ENCODE peak calls at places on chromosome 15, in seven cellular contexts. C, E, K, X, N, G and D are unnamed samples.

GRCh38 chr15:58279654-58280053 is 141.5 kb downstream of the AQP9 start:
- DNase-seq in N (no peak), E (no peak), K (no peak), C (no peak), X (no peak), G (no peak), D (no peak)

GRCh38 chr15:25416693-25417092 is 22.1 kb downstream of the UBE3A start:
- DNase-seq in N (no peak), E (no peak), X (no peak), K (no peak), C (no peak), G (no peak), D (no peak)

GRCh38 chr15:62498711-62499110 is 333.6 kb upstream of the C2CD4B start:
- DNase-seq in X (no peak), K (no peak), E (no peak), G (no peak), C (no peak), N (no peak), D (no peak)

GRCh38 chr15:95394186-95395067 is 936.1 kb upstream of the NR2F2 start:
- DNase-seq in K (no peak), E (no peak), G (no peak), C (no peak), N (no peak), X (no peak), D (no peak)

GRCh38 chr15:99268431-99268830 is 17.1 kb downstream of the LRRC28 start:
- DNase-seq in G (no peak), E (no peak), K (no peak), N (no peak), C (no peak), X (no peak), D (no peak)

GRCh38 chr15:66720206-66721010 is 18.4 kb downstream of the SMAD6 start:
- DNase-seq in N (peak), E (peak), G (no peak), K (no peak), X (peak), C (no peak), D (no peak)

GRCh38 chr15:57375827-57376694 is at the start of gene CGNL1:
- DNase-seq in N (no peak), X (peak), C (peak), G (no peak), K (no peak), E (peak), D (peak)

GRCh38 chr15:66496951-66497501 is 536 bp downstream of the SNAPC5 start:
- DNase-seq in C (no peak), N (no peak), X (no peak), E (no peak), K (no peak), G (no peak), D (no peak)

GRCh38 chr15:101277943-101278564 is 769 bp upstream of the SELENOS start:
- DNase-seq in C (peak), K (no peak), X (no peak), G (no peak), E (no peak), N (no peak), D (no peak)

GRCh38 chr15:91099616-91100560 is at the start of gene SV2B:
- DNase-seq in K (no peak), E (peak), N (no peak), X (peak), G (peak), C (peak), D (peak)

GRCh38 chr15:77033729-77034619 is 36.9 kb downstream of the TSPAN3 start:
- DNase-seq in C (no peak), G (no peak), E (no peak), N (no peak), X (no peak), K (no peak), D (no peak)

GRCh38 chr15:73127302-73127936 is 75.2 kb downstream of the NEO1 start:
- DNase-seq in N (no peak), X (no peak), E (peak), G (peak), K (no peak), C (peak), D (no peak)

GRCh38 chr15:100311099-100311751 is 30.6 kb downstream of the ADAMTS17 start:
- DNase-seq in X (peak), K (no peak), E (no peak), C (no peak), G (no peak), N (no peak), D (no peak)

GRCh38 chr15:56339594-56339993 is 25.6 kb upstream of the TEX9 start:
- DNase-seq in E (no peak), C (peak), X (no peak), K (no peak), G (no peak), N (no peak), D (no peak)

GRCh38 chr15:83733206-83733605 is 79.3 kb downstream of the ADAMTSL3 start:
- DNase-seq in E (peak), X (no peak), K (no peak), C (peak), G (no peak), N (no peak), D (no peak)

GRCh38 chr15:28953573-28954195 is 67.9 kb downstream of the APBA2 start:
- DNase-seq in K (no peak), E (no peak), N (no peak), C (no peak), G (no peak), X (no peak), D (no peak)

GRCh38 chr15:101469520-101470288 is 19.8 kb downstream of the PCSK6 start:
- DNase-seq in N (no peak), K (no peak), G (no peak), C (no peak), E (no peak), X (no peak), D (no peak)